ENCODE peak calls at places on chromosomes 12 and 14, in six cellular contexts. A is CD4-positive, alpha-beta T cell; J is esophagus squamous epithelium; X is pancreas; B is RWPE1; G is fibroblast of the aortic adventitia. K is an unnamed sample.

GRCh38 chr14:93994919-93995682 is 2.0 kb upstream of the CCDC197 start:
- DNase-seq in G (peak; percentile 78), X (peak; percentile 66), A (no peak), B (peak; percentile 66), J (no peak), K (peak; percentile 86)

GRCh38 chr12:795305-795704 is 42.9 kb downstream of the WNK1 start:
- DNase-seq in B (no peak), X (no peak), G (no peak), A (peak; percentile 28), J (no peak), K (no peak)

GRCh38 chr12:25372969-25373368 is 122.2 kb upstream of the KRAS start:
- DNase-seq in X (no peak), A (no peak), B (peak; percentile 42), J (no peak), G (no peak), K (no peak)

GRCh38 chr12:130583800-130584199 is 132.3 kb downstream of the RIMBP2 start:
- DNase-seq in X (no peak), B (no peak), G (no peak), J (no peak), A (no peak), K (no peak)

GRCh38 chr14:76953196-76953945 is 75.1 kb downstream of the IRF2BPL start:
- DNase-seq in J (no peak), B (peak; percentile 82), G (peak; percentile 79), X (peak; percentile 52), A (peak; percentile 27), K (peak; percentile 75)

GRCh38 chr12:120758798-120759590 is 33.4 kb downstream of the ACADS start:
- DNase-seq in G (no peak), J (no peak), X (no peak), A (no peak), B (no peak), K (no peak)

GRCh38 chr14:104917992-104918391 is 6.7 kb upstream of the PLD4 start:
- DNase-seq in G (peak; percentile 13), B (no peak), J (no peak), A (no peak), X (no peak), K (peak; percentile 16)

GRCh38 chr12:49227701-49228100 is 37.2 kb upstream of the TUBA1C start:
- DNase-seq in X (no peak), J (no peak), A (no peak), G (no peak), B (no peak), K (no peak)

GRCh38 chr14:100552524-100553125 is 34.6 kb downstream of the BEGAIN start:
- DNase-seq in A (no peak), G (no peak), B (no peak), J (no peak), X (no peak), K (no peak)

GRCh38 chr12:79454338-79454777 is 236.4 kb downstream of the PAWR start:
- DNase-seq in A (no peak), X (no peak), G (peak; percentile 44), B (peak; percentile 20), J (no peak), K (peak; percentile 43)

GRCh38 chr12:47164730-47165439 is 85.1 kb upstream of the AMIGO2 start:
- DNase-seq in G (peak; percentile 93), B (no peak), X (no peak), A (no peak), J (no peak), K (peak; percentile 96)

GRCh38 chr14:68919129-68919927 is 59.8 kb downstream of the ACTN1 start:
- DNase-seq in B (no peak), J (no peak), G (no peak), X (no peak), A (no peak), K (no peak)

GRCh38 chr14:68922886-68923285 is 56.2 kb downstream of the ACTN1 start:
- DNase-seq in B (no peak), J (no peak), G (no peak), X (no peak), A (no peak), K (no peak)

GRCh38 chr14:68921049-68921448 is 58.1 kb downstream of the ACTN1 start:
- DNase-seq in G (no peak), B (no peak), X (no peak), A (no peak), J (no peak), K (no peak)

GRCh38 chr14:68922201-68922613 is 56.9 kb downstream of the ACTN1 start:
- DNase-seq in J (no peak), X (no peak), A (no peak), G (no peak), B (no peak), K (no peak)

GRCh38 chr14:68921666-68922065 is 57.4 kb downstream of the ACTN1 start:
- DNase-seq in J (no peak), G (no peak), B (no peak), X (no peak), A (no peak), K (no peak)
- TF ChIP-seq CTCF in J (no peak), G (no peak), B (no peak), X (no peak), A (no peak), K (no peak)

GRCh38 chr14:96066976-96067375 is 27.8 kb downstream of the C14orf132 start:
- DNase-seq in B (no peak), A (no peak), X (no peak), J (no peak), G (no peak), K (no peak)

GRCh38 chr14:96065661-96066459 is 26.7 kb downstream of the C14orf132 start:
- DNase-seq in X (no peak), G (no peak), B (no peak), J (no peak), A (no peak), K (peak; percentile 8)

GRCh38 chr14:96069421-96069820 is 30.3 kb downstream of the C14orf132 start:
- DNase-seq in X (no peak), A (no peak), J (no peak), G (no peak), B (no peak), K (no peak)

GRCh38 chr14:96071561-96071960 is 32.4 kb downstream of the C14orf132 start:
- DNase-seq in J (no peak), X (no peak), G (no peak), A (no peak), B (no peak), K (no peak)

GRCh38 chr14:96067985-96068930 is 29.1 kb downstream of the C14orf132 start:
- DNase-seq in X (no peak), B (no peak), J (no peak), G (no peak), A (no peak), K (no peak)
- TF ChIP-seq CTCF in X (no peak), B (no peak), J (no peak), G (no peak), A (no peak), K (no peak)

DNA sequence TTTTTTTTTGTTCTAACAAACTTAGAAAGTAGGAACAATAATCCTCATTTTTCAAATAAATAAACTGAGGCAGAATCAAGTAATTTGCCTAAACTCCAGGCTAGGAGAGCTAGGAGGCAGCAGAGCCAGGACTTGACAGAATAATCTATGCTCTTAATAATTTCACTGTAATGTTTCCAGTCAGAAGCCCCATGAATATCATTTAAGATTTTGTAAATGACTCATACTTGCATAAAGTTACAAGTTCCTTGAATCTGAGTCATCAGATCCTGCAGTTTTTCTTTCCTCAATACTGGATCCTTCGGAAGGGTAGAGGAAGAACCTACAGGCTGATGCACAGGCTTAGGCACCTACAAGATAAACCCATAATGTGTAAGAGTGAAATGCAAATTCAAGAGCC is 29.0 kb downstream of the CAPRIN2 start:
- DNase-seq in B (peak; percentile 84), G (peak; percentile 88), X (no peak), A (no peak), J (no peak), K (peak; percentile 76)
- TF ChIP-seq CTCF in B (no peak), G (peak; percentile 34), X (no peak), A (no peak), J (no peak), K (no peak)

DNA sequence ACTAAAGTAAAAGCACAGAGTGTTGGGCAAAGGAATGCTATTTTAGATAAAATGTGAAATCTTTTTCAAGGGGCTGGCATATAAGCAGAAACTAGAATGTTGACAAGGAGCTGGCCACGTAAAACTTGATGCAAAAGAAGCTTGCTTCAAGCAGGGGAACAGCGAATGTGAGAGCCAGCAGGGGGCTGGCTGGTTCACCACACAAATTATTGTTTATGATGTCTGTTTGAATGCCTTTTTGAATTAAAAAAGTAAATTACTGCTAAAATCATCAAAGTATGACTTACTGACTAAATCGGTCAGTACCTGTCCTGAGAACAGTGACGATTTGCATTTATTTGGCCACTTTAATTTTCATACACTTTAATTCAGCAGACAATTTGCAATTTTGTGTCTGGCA is 38.9 kb upstream of the TMTC2 start:
- DNase-seq in X (no peak), B (no peak), J (no peak), A (no peak), G (no peak), K (no peak)
- TF ChIP-seq CTCF in X (no peak), B (no peak), J (no peak), A (no peak), G (no peak), K (no peak)

GRCh38 chr14:31712244-31713127 is 151.3 kb downstream of the NUBPL start:
- DNase-seq in B (no peak), G (no peak), J (no peak), X (no peak), A (no peak), K (no peak)
- TF ChIP-seq CTCF in B (no peak), G (no peak), J (no peak), X (no peak), A (no peak), K (no peak)